ENCODE peak calls at places on chromosomes 7 and 10, in seven cellular contexts. U, F, Z, L, X, G and B are unnamed samples.

GRCh38 chr10:7090529-7090928 is 320.3 kb downstream of the SFMBT2 start:
- ATAC-seq in U (no peak), F (no peak), Z (no peak), L (no peak), X (no peak), G (no peak), B (no peak)

GRCh38 chr7:123716877-123717276 is 31.9 kb downstream of the WASL start:
- ATAC-seq in U (no peak), F (no peak), Z (no peak), L (no peak), X (no peak), G (no peak), B (no peak)

GRCh38 chr10:91653214-91653875 is 20.5 kb upstream of the PPP1R3C start:
- ATAC-seq in U (no peak), F (peak; percentile 30), Z (no peak), L (no peak), X (no peak), G (no peak), B (peak; percentile 85)

GRCh38 chr7:151271699-151272355 is 23.3 kb upstream of the SMARCD3 start:
- ATAC-seq in U (peak; percentile 71), F (no peak), Z (no peak), L (peak; percentile 18), X (peak; percentile 74), G (peak; percentile 71), B (no peak)

GRCh38 chr7:32154797-32155196 is 84.6 kb upstream of the PDE1C start:
- ATAC-seq in U (peak; percentile 84), F (no peak), Z (no peak), L (no peak), X (no peak), G (peak; percentile 52), B (no peak)

GRCh38 chr10:5623081-5623748 is 43.2 kb downstream of the ASB13 start:
- ATAC-seq in U (peak; percentile 97), F (peak; percentile 99), Z (peak; percentile 99), L (peak; percentile 93), X (peak; percentile 96), G (peak; percentile 98), B (peak; percentile 95)

GRCh38 chr10:62616885-62617635 is 187.5 kb upstream of the ADO start:
- ATAC-seq in U (no peak), F (no peak), Z (no peak), L (no peak), X (no peak), G (no peak), B (no peak)

GRCh38 chr10:29557665-29558064 is 77.1 kb downstream of the SVIL start:
- ATAC-seq in U (no peak), F (no peak), Z (no peak), L (no peak), X (no peak), G (no peak), B (no peak)

GRCh38 chr7:135678612-135679575 is 16.6 kb downstream of the STMP1 start:
- ATAC-seq in U (peak; percentile 73), F (no peak), Z (no peak), L (no peak), X (no peak), G (peak; percentile 86), B (peak; percentile 90)

GRCh38 chr7:86469680-86470295 is 173.9 kb upstream of the GRM3 start:
- ATAC-seq in U (peak; percentile 71), F (peak; percentile 94), Z (peak; percentile 76), L (peak; percentile 69), X (no peak), G (peak; percentile 94), B (peak; percentile 70)

GRCh38 chr10:94680544-94680943 is 3.0 kb upstream of the CYP2C18 start:
- ATAC-seq in U (no peak), F (no peak), Z (no peak), L (no peak), X (no peak), G (peak; percentile 58), B (peak; percentile 84)

GRCh38 chr10:5458949-5459747 is 40.2 kb downstream of the CALML5 start:
- ATAC-seq in U (no peak), F (no peak), Z (no peak), L (no peak), X (no peak), G (no peak), B (no peak)

GRCh38 chr7:24826662-24827020 is 69.4 kb upstream of the GSDME start:
- ATAC-seq in U (no peak), F (peak; percentile 14), Z (peak; percentile 73), L (peak; percentile 77), X (peak; percentile 61), G (no peak), B (no peak)

GRCh38 chr7:45391618-45392451 is 182.3 kb upstream of the ADCY1 start:
- ATAC-seq in U (no peak), F (no peak), Z (no peak), L (no peak), X (no peak), G (peak; percentile 22), B (no peak)

GRCh38 chr7:37287093-37287492 is 161.6 kb downstream of the ELMO1 start:
- ATAC-seq in U (no peak), F (no peak), Z (no peak), L (no peak), X (no peak), G (no peak), B (no peak)

GRCh38 chr10:1097436-1097835 is 41.3 kb downstream of the WDR37 start:
- ATAC-seq in U (no peak), F (no peak), Z (no peak), L (no peak), X (no peak), G (no peak), B (no peak)

GRCh38 chr10:56881218-56881617 is 520.2 kb upstream of the ZWINT start:
- ATAC-seq in U (no peak), F (no peak), Z (no peak), L (no peak), X (no peak), G (peak; percentile 69), B (no peak)

GRCh38 chr10:52729259-52730104 is 43.1 kb downstream of the MBL2 start:
- ATAC-seq in U (peak; percentile 64), F (peak; percentile 69), Z (no peak), L (no peak), X (no peak), G (peak; percentile 49), B (no peak)

GRCh38 chr7:101877882-101878591 is 60.6 kb downstream of the CUX1 start:
- ATAC-seq in U (no peak), F (no peak), Z (no peak), L (no peak), X (no peak), G (no peak), B (peak; percentile 2)

GRCh38 chr7:5679047-5679740 is 102.3 kb downstream of the RNF216 start:
- ATAC-seq in U (no peak), F (no peak), Z (no peak), L (no peak), X (no peak), G (no peak), B (no peak)